ENCODE peak calls at places on chromosomes 6 and 20, in ten cellular contexts. F is IMR-90, S is suprapubic skin, J is HCT116, I is body of pancreas, M is breast epithelium, W is stomach, U is esophagus muscularis mucosa, Z is uterus, X is GM12878. N is an unnamed sample.
A peak's percentile ranks its signal among the peaks of the same experiment; 100 is the strongest.

GRCh38 chr6:136859430-136859829 is 37.0 kb downstream of the PEX7 start:
- DNase-seq in F (no peak), S (no peak), J (no peak), I (no peak), M (no peak), W (no peak), U (no peak), Z (no peak), X (no peak), N (no peak)

GRCh38 chr20:48949304-48950170 is 28.0 kb downstream of the ARFGEF2 start:
- DNase-seq in F (no peak), S (no peak), J (no peak), I (no peak), M (no peak), W (peak; percentile 46), U (no peak), Z (no peak), X (no peak), N (peak; percentile 90)

GRCh38 chr20:13791562-13792459 is 7.0 kb downstream of the NDUFAF5 start:
- DNase-seq in F (no peak), S (no peak), J (no peak), I (no peak), M (no peak), W (no peak), U (no peak), Z (no peak), X (no peak), N (no peak)

GRCh38 chr6:148287979-148288378 is 54.7 kb upstream of the SASH1 start:
- DNase-seq in F (no peak), S (no peak), J (no peak), I (no peak), M (no peak), W (no peak), U (no peak), Z (no peak), X (no peak), N (no peak)

GRCh38 chr6:61989616-61990015 is 296.4 kb downstream of the KHDRBS2 start:
- DNase-seq in F (no peak), S (no peak), J (no peak), I (no peak), M (no peak), W (no peak), U (no peak), Z (no peak), X (no peak), N (no peak)

GRCh38 chr6:36340671-36341454 is 4.2 kb upstream of the BNIP5 start:
- DNase-seq in F (peak; percentile 59), S (peak; percentile 86), J (peak; percentile 48), I (peak; percentile 80), M (peak; percentile 75), W (peak; percentile 85), U (no peak), Z (peak; percentile 75), X (peak; percentile 34), N (peak; percentile 72)

GRCh38 chr20:57428611-57429496 is 37.7 kb downstream of the RBM38 start:
- DNase-seq in F (no peak), S (no peak), J (no peak), I (peak; percentile 40), M (no peak), W (peak; percentile 70), U (no peak), Z (no peak), X (no peak), N (no peak)

GRCh38 chr6:43096451-43097097 is 20.5 kb downstream of the PTK7 start:
- DNase-seq in F (peak; percentile 81), S (no peak), J (no peak), I (no peak), M (peak; percentile 63), W (peak; percentile 35), U (no peak), Z (peak; percentile 70), X (no peak), N (peak; percentile 82)

GRCh38 chr20:353166-353565 is 6.3 kb downstream of the NRSN2 start:
- DNase-seq in F (no peak), S (no peak), J (no peak), I (no peak), M (no peak), W (no peak), U (no peak), Z (no peak), X (no peak), N (no peak)

GRCh38 chr6:18362058-18362561 is 25.0 kb upstream of the RNF144B start:
- DNase-seq in F (peak; percentile 98), S (no peak), J (no peak), I (peak; percentile 25), M (no peak), W (no peak), U (peak; percentile 57), Z (peak; percentile 29), X (no peak), N (no peak)

GRCh38 chr6:7532232-7532631 is 9.2 kb upstream of the DSP start:
- DNase-seq in F (no peak), S (no peak), J (no peak), I (peak; percentile 56), M (peak; percentile 78), W (peak; percentile 81), U (peak; percentile 84), Z (no peak), X (no peak), N (peak; percentile 92)

GRCh38 chr6:141562181-141562800 is 570.4 kb upstream of the GJE1 start:
- DNase-seq in F (no peak), S (peak; percentile 53), J (no peak), I (no peak), M (no peak), W (no peak), U (no peak), Z (no peak), X (no peak), N (peak; percentile 16)
- TF ChIP-seq POLR2A in F (no peak), S (no peak), J (no peak), I (no peak), M (no peak), W (no peak), U (no peak), Z (no peak), X (no peak), N (no peak)

GRCh38 chr6:131068165-131068564 is 5.1 kb upstream of the EPB41L2 start:
- DNase-seq in F (no peak), S (no peak), J (no peak), I (no peak), M (no peak), W (no peak), U (no peak), Z (no peak), X (no peak), N (no peak)
- H3K27ac ChIP-seq in F (no peak overlapping the region), S (no peak overlapping the region), J (no peak overlapping the region), I (no peak overlapping the region), M (no peak overlapping the region), W (no peak overlapping the region), U (no peak overlapping the region), Z (no peak overlapping the region), X (no peak overlapping the region), N (no peak overlapping the region)

DNA sequence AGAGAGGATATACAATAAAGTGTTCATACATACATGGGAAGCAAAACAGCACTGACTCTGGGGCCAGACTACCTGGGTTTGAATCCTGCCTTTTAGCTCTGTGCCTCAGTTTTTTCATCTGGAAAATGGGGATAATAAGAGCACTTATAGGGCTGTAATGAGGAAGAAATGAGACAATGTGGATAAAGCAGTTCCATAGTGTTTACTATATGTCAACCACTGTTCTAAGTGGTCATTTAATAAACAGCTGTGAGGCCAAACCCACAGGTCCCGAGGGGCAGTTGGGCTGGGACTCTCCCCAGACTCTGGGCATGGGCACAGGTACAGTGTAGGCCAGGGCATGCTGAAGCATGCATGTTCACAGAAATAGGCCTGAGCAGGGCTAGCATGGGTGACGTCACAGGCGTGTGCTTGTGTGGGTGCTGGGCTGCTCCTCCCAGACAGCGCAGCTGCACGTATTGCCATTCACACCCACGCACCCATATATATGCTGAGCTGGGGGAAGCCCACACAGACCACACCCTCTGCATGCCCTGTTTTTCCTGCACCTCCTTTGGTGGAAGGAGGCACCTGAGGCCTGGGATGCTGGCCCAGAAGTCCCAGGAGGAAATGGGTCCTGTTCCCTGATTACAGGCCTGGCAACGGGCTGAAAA is 3.5 kb upstream of the PLCG1 start:
- DNase-seq in F (peak; percentile 18), S (peak; percentile 70), J (no peak), I (no peak), M (no peak), W (no peak), U (no peak), Z (no peak), X (peak; percentile 94), N (no peak)
- TF ChIP-seq POLR2A in F (no peak), S (no peak), J (no peak), I (no peak), M (no peak), W (no peak), U (no peak), Z (no peak), X (peak; percentile 19), N (no peak)

GRCh38 chr20:40683221-40683893 is 5.7 kb downstream of the MAFB start:
- DNase-seq in F (no peak), S (peak; percentile 73), J (no peak), I (no peak), M (no peak), W (no peak), U (no peak), Z (no peak), X (no peak), N (peak; percentile 48)

GRCh38 chr20:40681684-40682083 is 7.4 kb downstream of the MAFB start:
- DNase-seq in F (no peak), S (no peak), J (no peak), I (no peak), M (no peak), W (no peak), U (no peak), Z (no peak), X (no peak), N (no peak)

GRCh38 chr20:40683894-40684268 is 5.2 kb downstream of the MAFB start:
- DNase-seq in F (no peak), S (no peak), J (no peak), I (no peak), M (no peak), W (no peak), U (no peak), Z (no peak), X (no peak), N (no peak)

GRCh38 chr20:40680560-40680959 is 8.5 kb downstream of the MAFB start:
- DNase-seq in F (no peak), S (no peak), J (no peak), I (no peak), M (no peak), W (no peak), U (no peak), Z (no peak), X (peak; percentile 13), N (no peak)

DNA sequence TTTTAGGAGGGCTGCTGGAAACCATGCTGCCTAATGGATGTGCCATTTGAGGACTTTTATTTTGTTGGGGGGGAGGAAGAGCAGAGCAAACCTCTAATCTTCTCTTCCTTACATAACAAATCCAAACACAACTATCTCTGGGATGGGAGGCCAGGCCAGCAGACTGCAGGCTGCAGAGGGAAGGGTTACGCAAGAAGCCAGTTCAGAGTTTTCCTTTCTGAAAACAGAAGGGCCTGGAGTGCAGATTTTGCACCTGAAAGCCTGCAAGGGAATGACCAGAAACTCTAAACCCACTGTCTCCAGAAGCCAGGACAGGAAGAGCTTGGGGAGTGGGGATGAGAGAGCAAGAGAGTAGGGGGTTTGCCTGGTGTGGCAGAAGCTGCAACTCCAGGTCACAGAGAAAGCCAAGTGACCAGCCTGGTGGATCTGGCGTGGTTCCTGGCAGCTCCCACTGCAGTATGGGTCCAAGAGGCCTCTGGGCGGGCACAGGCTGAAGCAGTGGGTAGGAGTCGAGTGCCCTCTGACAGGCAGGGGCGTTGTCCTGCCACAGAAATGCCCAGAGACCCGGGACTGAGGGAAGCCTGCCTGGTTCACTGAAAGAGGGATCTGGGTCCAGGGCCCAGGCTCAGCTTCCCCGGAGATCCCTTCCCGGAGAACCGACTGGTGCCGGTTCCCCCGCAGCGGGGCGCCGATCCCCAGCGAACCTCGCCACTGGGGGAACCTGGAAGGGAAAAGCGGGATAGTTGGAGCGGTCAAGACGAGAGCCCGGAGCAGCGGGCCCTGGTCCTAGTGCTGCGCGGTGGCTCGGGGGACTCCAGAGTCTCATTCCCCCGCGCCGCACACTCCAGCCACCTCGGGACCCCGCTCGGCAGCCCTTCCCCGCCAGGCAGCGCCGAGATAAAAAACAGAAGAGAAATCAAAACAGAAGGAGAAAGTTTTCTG is 6.7 kb downstream of the MAFB start:
- DNase-seq in F (no peak), S (peak; percentile 71), J (no peak), I (no peak), M (no peak), W (no peak), U (no peak), Z (no peak), X (no peak), N (peak; percentile 91)
- H3K27ac ChIP-seq in F (no peak overlapping the region), S (peak overlapping the region; percentile 71), J (no peak overlapping the region), I (peak overlapping the region; percentile 55), M (peak overlapping the region; percentile 59), W (peak overlapping the region; percentile 71), U (peak overlapping the region; percentile 62), Z (no peak overlapping the region), X (no peak overlapping the region), N (peak overlapping the region; percentile 75)

N was measured in thyroid gland.